ENCODE peak calls at places on chromosome 5, in nine cellular contexts. One of them, this sample, is unnamed.

GRCh38 chr5:159786901-159787691 is 129.2 kb upstream of the ADRA1B start:
- DNase-seq in lower leg skin: peak
- DNase-seq in adipocyte: peak
- DNase-seq in activated CD4-positive, alpha-beta T cell treated with anti-CD3 and anti-CD28 coated beads, Interleukin-2, amount 50 U/mL, for 48 hours: no peak
- DNase-seq in astrocyte of the spinal cord: peak
- DNase-seq in M059J: no peak
- DNase-seq in HepG2: no peak
- DNase-seq in GM04503: no peak
- DNase-seq in anterior cingulate cortex: no peak
- DNase-seq in this sample: no peak

GRCh38 chr5:135158315-135158697 is 124.3 kb upstream of the PITX1 start:
- DNase-seq in adipocyte: no peak
- DNase-seq in anterior cingulate cortex: no peak
- DNase-seq in GM04503: no peak
- DNase-seq in astrocyte of the spinal cord: no peak
- DNase-seq in lower leg skin: no peak
- DNase-seq in activated CD4-positive, alpha-beta T cell treated with anti-CD3 and anti-CD28 coated beads, Interleukin-2, amount 50 U/mL, for 48 hours: no peak
- DNase-seq in HepG2: no peak
- DNase-seq in M059J: no peak
- DNase-seq in this sample: no peak

GRCh38 chr5:9715891-9716335 is 85.8 kb upstream of the TAS2R1 start:
- DNase-seq in lower leg skin: no peak
- DNase-seq in GM04503: no peak
- DNase-seq in M059J: peak
- DNase-seq in anterior cingulate cortex: no peak
- DNase-seq in activated CD4-positive, alpha-beta T cell treated with anti-CD3 and anti-CD28 coated beads, Interleukin-2, amount 50 U/mL, for 48 hours: no peak
- DNase-seq in astrocyte of the spinal cord: peak
- DNase-seq in HepG2: no peak
- DNase-seq in adipocyte: peak
- DNase-seq in this sample: no peak

GRCh38 chr5:72387985-72388384 is 67.8 kb downstream of the PTCD2 start:
- DNase-seq in lower leg skin: no peak
- DNase-seq in M059J: peak
- DNase-seq in astrocyte of the spinal cord: peak
- DNase-seq in activated CD4-positive, alpha-beta T cell treated with anti-CD3 and anti-CD28 coated beads, Interleukin-2, amount 50 U/mL, for 48 hours: no peak
- DNase-seq in HepG2: no peak
- DNase-seq in adipocyte: peak
- DNase-seq in anterior cingulate cortex: no peak
- DNase-seq in GM04503: peak
- DNase-seq in this sample: no peak

GRCh38 chr5:91126448-91126847 is 256.7 kb downstream of the ARRDC3 start:
- DNase-seq in lower leg skin: no peak
- DNase-seq in activated CD4-positive, alpha-beta T cell treated with anti-CD3 and anti-CD28 coated beads, Interleukin-2, amount 50 U/mL, for 48 hours: no peak
- DNase-seq in astrocyte of the spinal cord: peak
- DNase-seq in adipocyte: peak
- DNase-seq in anterior cingulate cortex: no peak
- DNase-seq in HepG2: no peak
- DNase-seq in GM04503: peak
- DNase-seq in M059J: peak
- DNase-seq in this sample: no peak

GRCh38 chr5:67267522-67268232 is 71.1 kb upstream of the CD180 start:
- DNase-seq in astrocyte of the spinal cord: no peak
- DNase-seq in M059J: no peak
- DNase-seq in GM04503: no peak
- DNase-seq in adipocyte: no peak
- DNase-seq in anterior cingulate cortex: no peak
- DNase-seq in HepG2: no peak
- DNase-seq in lower leg skin: no peak
- DNase-seq in activated CD4-positive, alpha-beta T cell treated with anti-CD3 and anti-CD28 coated beads, Interleukin-2, amount 50 U/mL, for 48 hours: no peak
- DNase-seq in this sample: no peak

GRCh38 chr5:178899289-178899688 is 3.6 kb downstream of the ZFP2 start:
- DNase-seq in activated CD4-positive, alpha-beta T cell treated with anti-CD3 and anti-CD28 coated beads, Interleukin-2, amount 50 U/mL, for 48 hours: no peak
- DNase-seq in M059J: no peak
- DNase-seq in astrocyte of the spinal cord: no peak
- DNase-seq in adipocyte: no peak
- DNase-seq in lower leg skin: no peak
- DNase-seq in HepG2: no peak
- DNase-seq in anterior cingulate cortex: no peak
- DNase-seq in GM04503: no peak
- DNase-seq in this sample: no peak

GRCh38 chr5:152146566-152146965 is 221.9 kb upstream of the GLRA1 start:
- DNase-seq in GM04503: no peak
- DNase-seq in HepG2: no peak
- DNase-seq in astrocyte of the spinal cord: no peak
- DNase-seq in adipocyte: no peak
- DNase-seq in activated CD4-positive, alpha-beta T cell treated with anti-CD3 and anti-CD28 coated beads, Interleukin-2, amount 50 U/mL, for 48 hours: no peak
- DNase-seq in M059J: no peak
- DNase-seq in lower leg skin: no peak
- DNase-seq in anterior cingulate cortex: no peak
- DNase-seq in this sample: no peak

GRCh38 chr5:179237770-179238627 is 107.3 kb downstream of the ADAMTS2 start:
- DNase-seq in GM04503: no peak
- DNase-seq in anterior cingulate cortex: no peak
- DNase-seq in astrocyte of the spinal cord: no peak
- DNase-seq in adipocyte: no peak
- DNase-seq in lower leg skin: peak
- DNase-seq in activated CD4-positive, alpha-beta T cell treated with anti-CD3 and anti-CD28 coated beads, Interleukin-2, amount 50 U/mL, for 48 hours: no peak
- DNase-seq in M059J: no peak
- DNase-seq in HepG2: no peak
- DNase-seq in this sample: no peak

GRCh38 chr5:178667109-178667508 is 40.3 kb upstream of the CLK4 start:
- DNase-seq in lower leg skin: no peak
- DNase-seq in activated CD4-positive, alpha-beta T cell treated with anti-CD3 and anti-CD28 coated beads, Interleukin-2, amount 50 U/mL, for 48 hours: no peak
- DNase-seq in astrocyte of the spinal cord: no peak
- DNase-seq in anterior cingulate cortex: no peak
- DNase-seq in adipocyte: no peak
- DNase-seq in HepG2: no peak
- DNase-seq in M059J: no peak
- DNase-seq in GM04503: no peak
- DNase-seq in this sample: no peak

GRCh38 chr5:153276151-153276550 is 214.3 kb upstream of the GRIA1 start:
- DNase-seq in lower leg skin: no peak
- DNase-seq in activated CD4-positive, alpha-beta T cell treated with anti-CD3 and anti-CD28 coated beads, Interleukin-2, amount 50 U/mL, for 48 hours: peak
- DNase-seq in astrocyte of the spinal cord: peak
- DNase-seq in adipocyte: peak
- DNase-seq in anterior cingulate cortex: no peak
- DNase-seq in M059J: peak
- DNase-seq in GM04503: no peak
- DNase-seq in HepG2: peak
- DNase-seq in this sample: no peak